ENCODE peak calls at places on chromosome X, in five cellular contexts. One of them, this sample, is unnamed.

GRCh38 chrX:7711167-7711566 is 131.8 kb upstream of the VCX start:
- DNase-seq in Calu3: no peak
- DNase-seq in neural crest cell: no peak
- DNase-seq in prostate gland: no peak
- DNase-seq in right lobe of liver: no peak
- DNase-seq in this sample: peak; percentile 70

GRCh38 chrX:39445336-39445735 is 644.1 kb downstream of the MID1IP1 start:
- DNase-seq in prostate gland: peak; percentile 4
- DNase-seq in neural crest cell: peak; percentile 18
- DNase-seq in Calu3: peak; percentile 15
- DNase-seq in right lobe of liver: no peak
- DNase-seq in this sample: no peak

GRCh38 chrX:39639871-39640270 is 457.9 kb downstream of the BCOR start:
- DNase-seq in Calu3: no peak
- DNase-seq in right lobe of liver: no peak
- DNase-seq in prostate gland: no peak
- DNase-seq in neural crest cell: no peak
- DNase-seq in this sample: peak; percentile 78

GRCh38 chrX:104854188-104854587 is 288.2 kb downstream of the IL1RAPL2 start:
- DNase-seq in neural crest cell: no peak
- DNase-seq in prostate gland: no peak
- DNase-seq in Calu3: no peak
- DNase-seq in right lobe of liver: no peak
- DNase-seq in this sample: peak; percentile 12

GRCh38 chrX:129984196-129984962 is 1.9 kb downstream of the BCORL1 start:
- DNase-seq in neural crest cell: peak; percentile 14
- DNase-seq in right lobe of liver: peak; percentile 55
- DNase-seq in prostate gland: no peak
- DNase-seq in Calu3: peak; percentile 50
- DNase-seq in this sample: no peak

GRCh38 chrX:70998402-70999027 is 67.6 kb upstream of the SLC7A3 start:
- DNase-seq in neural crest cell: peak; percentile 5
- DNase-seq in prostate gland: peak; percentile 62
- DNase-seq in right lobe of liver: no peak
- DNase-seq in Calu3: peak; percentile 26
- DNase-seq in this sample: peak; percentile 88

GRCh38 chrX:13376857-13377441 is 57.1 kb upstream of the ATXN3L start:
- DNase-seq in prostate gland: peak; percentile 46
- DNase-seq in Calu3: no peak
- DNase-seq in neural crest cell: no peak
- DNase-seq in right lobe of liver: no peak
- DNase-seq in this sample: peak; percentile 58

GRCh38 chrX:13087322-13088154 is 43.1 kb upstream of the FAM9C start:
- DNase-seq in neural crest cell: no peak
- DNase-seq in prostate gland: no peak
- DNase-seq in right lobe of liver: no peak
- DNase-seq in Calu3: peak; percentile 50
- DNase-seq in this sample: peak; percentile 85

GRCh38 chrX:49269768-49270248 is at the start of gene PPP1R3F:
- DNase-seq in neural crest cell: peak; percentile 14
- DNase-seq in prostate gland: no peak
- DNase-seq in Calu3: no peak
- DNase-seq in right lobe of liver: peak; percentile 41
- DNase-seq in this sample: no peak

GRCh38 chrX:64093761-64094160 is 111.7 kb downstream of the AMER1 start:
- DNase-seq in prostate gland: no peak
- DNase-seq in Calu3: no peak
- DNase-seq in right lobe of liver: no peak
- DNase-seq in neural crest cell: no peak
- DNase-seq in this sample: peak; percentile 21

GRCh38 chrX:10017866-10018265 is 50.7 kb downstream of the CLDN34 start:
- DNase-seq in Calu3: peak; percentile 31
- DNase-seq in prostate gland: peak; percentile 52
- DNase-seq in right lobe of liver: no peak
- DNase-seq in neural crest cell: no peak
- DNase-seq in this sample: peak; percentile 72

GRCh38 chrX:149493567-149494562 is 11.2 kb downstream of the IDS start:
- DNase-seq in Calu3: no peak
- DNase-seq in prostate gland: no peak
- DNase-seq in neural crest cell: no peak
- DNase-seq in right lobe of liver: no peak
- DNase-seq in this sample: no peak
- TF ChIP-seq CTCF in Calu3: no peak
- TF ChIP-seq CTCF in prostate gland: no peak
- TF ChIP-seq CTCF in neural crest cell: no peak
- TF ChIP-seq CTCF in right lobe of liver: peak; percentile 13
- TF ChIP-seq CTCF in this sample: peak; percentile 5

DNA sequence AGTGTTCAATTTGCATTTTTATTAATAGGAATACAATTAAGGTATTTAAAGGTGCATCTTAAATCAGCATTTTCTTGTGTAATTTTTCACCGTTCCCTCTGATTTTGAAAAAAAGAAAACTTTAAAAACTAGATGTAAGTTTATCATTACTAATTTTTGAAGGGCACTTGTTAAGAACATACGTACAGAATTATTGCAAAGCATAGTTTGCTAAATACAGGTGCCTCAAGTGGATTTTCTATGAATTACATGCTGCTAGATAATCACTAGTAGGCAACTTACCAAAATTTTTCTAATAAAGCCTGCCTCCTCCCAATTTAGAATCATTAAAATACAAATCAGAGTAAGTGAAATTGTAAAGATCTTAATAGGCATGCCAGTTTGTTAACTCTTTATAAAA is 8.5 kb downstream of the CNKSR2 start:
- DNase-seq in right lobe of liver: no peak
- DNase-seq in Calu3: no peak
- DNase-seq in neural crest cell: no peak
- DNase-seq in prostate gland: no peak
- DNase-seq in this sample: peak; percentile 14
- TF ChIP-seq CTCF in right lobe of liver: peak; percentile 45
- TF ChIP-seq CTCF in Calu3: no peak
- TF ChIP-seq CTCF in neural crest cell: peak; percentile 70
- TF ChIP-seq CTCF in prostate gland: peak; percentile 16
- TF ChIP-seq CTCF in this sample: peak; percentile 11

GRCh38 chrX:117989512-117989911 is 127.1 kb downstream of the KLHL13 start:
- DNase-seq in prostate gland: no peak
- DNase-seq in right lobe of liver: no peak
- DNase-seq in Calu3: no peak
- DNase-seq in neural crest cell: no peak
- DNase-seq in this sample: peak; percentile 59

GRCh38 chrX:117990438-117990837 is 126.2 kb downstream of the KLHL13 start:
- DNase-seq in prostate gland: no peak
- DNase-seq in Calu3: no peak
- DNase-seq in right lobe of liver: no peak
- DNase-seq in neural crest cell: no peak
- DNase-seq in this sample: peak; percentile 85

GRCh38 chrX:117985241-117985640 is 131.4 kb downstream of the KLHL13 start:
- DNase-seq in Calu3: no peak
- DNase-seq in neural crest cell: no peak
- DNase-seq in prostate gland: no peak
- DNase-seq in right lobe of liver: no peak
- DNase-seq in this sample: peak; percentile 5

GRCh38 chrX:117982702-117983392 is 133.8 kb downstream of the KLHL13 start:
- DNase-seq in neural crest cell: no peak
- DNase-seq in right lobe of liver: no peak
- DNase-seq in prostate gland: no peak
- DNase-seq in Calu3: no peak
- DNase-seq in this sample: no peak

GRCh38 chrX:117987376-117987775 is 129.2 kb downstream of the KLHL13 start:
- DNase-seq in prostate gland: no peak
- DNase-seq in right lobe of liver: no peak
- DNase-seq in neural crest cell: no peak
- DNase-seq in Calu3: no peak
- DNase-seq in this sample: no peak
- TF ChIP-seq CTCF in prostate gland: no peak
- TF ChIP-seq CTCF in right lobe of liver: no peak
- TF ChIP-seq CTCF in neural crest cell: no peak
- TF ChIP-seq CTCF in Calu3: no peak
- TF ChIP-seq CTCF in this sample: no peak

GRCh38 chrX:25191403-25191802 is 175.6 kb upstream of the ARX start:
- DNase-seq in Calu3: no peak
- DNase-seq in right lobe of liver: no peak
- DNase-seq in neural crest cell: no peak
- DNase-seq in prostate gland: no peak
- DNase-seq in this sample: no peak
- TF ChIP-seq CTCF in Calu3: peak; percentile 23
- TF ChIP-seq CTCF in right lobe of liver: peak; percentile 26
- TF ChIP-seq CTCF in neural crest cell: peak; percentile 43
- TF ChIP-seq CTCF in prostate gland: no peak
- TF ChIP-seq CTCF in this sample: no peak

This sample was measured in bronchial epithelial cell.